ENCODE peak calls at places on chromosomes 6 and 20, in five cellular contexts. F is astrocyte, A is kidney, V is SK-N-SH, S is K562. Q is an unnamed sample.

GRCh38 chr20:17505664-17506517 is 25.3 kb downstream of the BFSP1 start:
- DNase-seq in S (peak; percentile 58), F (peak; percentile 42), A (peak; percentile 69), V (no peak), Q (peak; percentile 82)

GRCh38 chr6:93581371-93581770 is 162.0 kb upstream of the EPHA7 start:
- DNase-seq in F (no peak), V (no peak), S (no peak), A (no peak), Q (no peak)

GRCh38 chr20:50427740-50428462 is 82.3 kb upstream of the PTPN1 start:
- DNase-seq in F (peak; percentile 35), A (peak; percentile 65), S (peak; percentile 24), V (no peak), Q (no peak)

GRCh38 chr6:111922454-111923297 is 49.4 kb upstream of the FYN start:
- DNase-seq in S (no peak), A (no peak), F (peak; percentile 71), V (no peak), Q (no peak)

GRCh38 chr20:54284928-54285704 is 77.2 kb downstream of the PFDN4 start:
- DNase-seq in A (no peak), F (peak; percentile 57), S (no peak), V (no peak), Q (peak; percentile 5)

GRCh38 chr6:167588920-167589614 is 237.6 kb upstream of the AFDN start:
- DNase-seq in V (no peak), F (no peak), S (no peak), A (no peak), Q (no peak)

GRCh38 chr6:159487636-159488035 is 205.4 kb downstream of the SOD2 start:
- DNase-seq in A (no peak), V (no peak), S (no peak), F (peak; percentile 16), Q (no peak)

GRCh38 chr20:45174434-45175364 is at the start of gene PI3:
- DNase-seq in A (peak; percentile 83), V (no peak), S (no peak), F (peak; percentile 2), Q (no peak)

GRCh38 chr6:133083248-133083967 is 157.7 kb upstream of the EYA4 start:
- DNase-seq in A (no peak), F (no peak), S (no peak), V (no peak), Q (no peak)

GRCh38 chr6:25706314-25707014 is 48.1 kb upstream of the SLC17A4 start:
- DNase-seq in F (no peak), V (peak; percentile 49), S (peak; percentile 37), A (no peak), Q (no peak)

GRCh38 chr6:162058281-162058875 is 669.2 kb downstream of the PRKN start:
- DNase-seq in A (peak; percentile 69), S (no peak), F (peak; percentile 65), V (no peak), Q (no peak)

GRCh38 chr6:144285798-144286502 is 815 bp downstream of the UTRN start:
- DNase-seq in A (peak; percentile 95), F (peak; percentile 39), S (peak; percentile 35), V (peak; percentile 32), Q (no peak)

GRCh38 chr20:24813080-24813479 is 136.0 kb upstream of the CST7 start:
- DNase-seq in A (no peak), F (no peak), V (no peak), S (no peak), Q (no peak)

GRCh38 chr6:161057103-161058091 is 65.8 kb downstream of the MAP3K4 start:
- DNase-seq in A (no peak), S (peak; percentile 18), F (no peak), V (no peak), Q (no peak)

GRCh38 chr6:152277826-152278247 is 359.3 kb downstream of the SYNE1 start:
- DNase-seq in S (no peak), F (no peak), A (no peak), V (no peak), Q (no peak)

GRCh38 chr20:31908424-31908823 is 38.0 kb downstream of the TTLL9 start:
- DNase-seq in A (no peak), F (no peak), S (no peak), V (no peak), Q (peak; percentile 32)

GRCh38 chr6:89591745-89592144 is 46.8 kb downstream of the LYRM2 start:
- DNase-seq in F (no peak), V (no peak), S (no peak), A (no peak), Q (no peak)

DNA sequence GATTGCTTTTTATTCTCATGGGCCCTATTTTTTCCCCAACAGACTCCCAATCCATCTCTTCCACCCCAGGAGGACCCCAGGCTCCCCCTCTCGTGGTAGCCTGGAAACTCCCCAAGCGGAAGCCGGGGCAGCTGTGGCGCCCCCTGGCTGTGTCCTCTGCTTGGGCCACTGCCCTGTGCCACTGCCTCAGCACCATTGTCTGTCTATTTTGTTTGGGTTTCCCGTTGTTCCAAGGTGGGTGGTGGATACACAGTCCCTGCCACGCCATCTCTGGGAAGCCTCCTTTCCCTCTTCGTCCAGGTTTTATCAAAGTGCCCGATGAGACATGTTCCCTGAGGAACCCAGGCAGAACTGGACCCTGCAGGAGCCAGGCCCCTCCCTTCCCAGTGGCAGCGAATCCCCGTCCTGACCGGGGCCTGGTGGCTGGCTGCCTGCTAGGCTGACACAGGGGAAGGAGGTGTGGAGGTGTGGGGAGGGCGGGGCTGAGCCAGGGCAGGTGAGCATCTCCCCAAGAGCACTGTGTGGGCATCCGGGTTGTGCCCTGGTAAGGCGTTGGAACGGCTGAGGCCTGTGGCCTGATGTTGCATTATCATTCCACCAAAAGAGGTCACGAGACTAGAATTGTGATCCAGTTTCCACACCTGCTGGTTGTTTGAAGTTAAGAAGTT is 228.2 kb downstream of the CDH4 start:
- DNase-seq in V (no peak), A (no peak), S (no peak), F (no peak), Q (no peak)
- TF ChIP-seq CTCF in V (no peak), A (no peak), S (peak; percentile 21), F (no peak), Q (peak; percentile 24)

GRCh38 chr6:15255481-15256414 is 9.9 kb downstream of the JARID2 start:
- DNase-seq in F (no peak), A (no peak), S (no peak), V (no peak), Q (no peak)
- H3K9ac ChIP-seq in F (no peak overlapping the region), A (no peak overlapping the region), S (no peak overlapping the region), V (no peak overlapping the region), Q (no peak overlapping the region)

DNA sequence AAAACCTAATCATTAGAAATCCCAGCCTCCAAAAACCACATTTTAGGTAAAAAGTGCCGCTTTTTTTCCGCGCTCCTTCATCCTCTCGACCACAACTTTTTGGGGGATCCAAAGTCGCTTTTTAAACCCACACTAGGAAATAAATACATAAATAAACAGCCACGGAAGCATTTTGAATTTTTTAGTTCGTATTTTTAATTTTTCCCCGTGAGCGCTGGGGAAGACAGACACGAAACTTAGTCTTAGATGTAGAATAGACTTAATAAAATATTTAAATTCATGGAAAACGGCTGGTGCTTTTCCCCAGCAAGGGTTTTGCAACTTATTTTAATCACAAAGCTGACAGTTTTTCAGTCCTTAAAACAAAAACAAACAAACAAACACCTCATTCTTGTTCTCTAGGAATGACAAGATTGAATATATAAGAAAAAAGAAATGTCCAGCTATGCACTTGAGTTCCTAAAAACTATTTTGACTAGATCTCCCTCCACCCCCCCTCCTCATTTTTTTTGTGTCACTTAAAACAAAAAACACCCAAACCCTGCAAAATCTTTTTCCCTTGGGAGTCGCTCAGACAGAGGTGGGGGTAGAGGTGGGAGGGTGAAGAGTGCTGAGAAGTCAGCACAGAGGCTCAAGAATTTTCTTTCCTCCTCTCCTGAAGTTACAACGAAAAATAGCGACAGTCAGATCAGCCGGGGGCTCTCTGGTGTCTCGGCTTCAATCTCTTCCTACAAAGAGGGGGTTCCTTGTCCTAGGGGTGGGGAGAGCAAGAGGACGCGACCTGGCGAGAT is 43.4 kb upstream of the SUPT3H start:
- DNase-seq in A (no peak), V (no peak), S (no peak), F (no peak), Q (no peak)
- TF ChIP-seq CTCF in A (no peak), V (no peak), S (no peak), F (no peak), Q (no peak)

GRCh38 chr6:41935190-41935569 is 6.4 kb downstream of the CCND3 start:
- DNase-seq in V (no peak), A (no peak), F (no peak), S (no peak), Q (no peak)

GRCh38 chr6:41936073-41936837 is 5.4 kb downstream of the CCND3 start:
- DNase-seq in S (peak; percentile 95), V (peak; percentile 83), A (peak; percentile 82), F (peak; percentile 72), Q (peak; percentile 41)

GRCh38 chr6:41934278-41935189 is 7.1 kb downstream of the CCND3 start:
- DNase-seq in F (no peak), V (no peak), S (no peak), A (no peak), Q (no peak)

GRCh38 chr6:41937472-41937871 is 4.1 kb downstream of the CCND3 start:
- DNase-seq in F (no peak), A (no peak), S (no peak), V (no peak), Q (no peak)

GRCh38 chr6:41935685-41936072 is 5.9 kb downstream of the CCND3 start:
- DNase-seq in A (no peak), S (no peak), V (no peak), F (no peak), Q (no peak)
- H3K9ac ChIP-seq in A (no peak overlapping the region), S (no peak overlapping the region), V (no peak overlapping the region), F (no peak overlapping the region), Q (no peak overlapping the region)

GRCh38 chr6:32095338-32096086 is 13.6 kb downstream of the TNXB start:
- DNase-seq in A (no peak), S (no peak), V (peak; percentile 64), F (no peak), Q (no peak)
- TF ChIP-seq CTCF in A (no peak), S (no peak), V (peak; percentile 31), F (no peak), Q (no peak)

DNA sequence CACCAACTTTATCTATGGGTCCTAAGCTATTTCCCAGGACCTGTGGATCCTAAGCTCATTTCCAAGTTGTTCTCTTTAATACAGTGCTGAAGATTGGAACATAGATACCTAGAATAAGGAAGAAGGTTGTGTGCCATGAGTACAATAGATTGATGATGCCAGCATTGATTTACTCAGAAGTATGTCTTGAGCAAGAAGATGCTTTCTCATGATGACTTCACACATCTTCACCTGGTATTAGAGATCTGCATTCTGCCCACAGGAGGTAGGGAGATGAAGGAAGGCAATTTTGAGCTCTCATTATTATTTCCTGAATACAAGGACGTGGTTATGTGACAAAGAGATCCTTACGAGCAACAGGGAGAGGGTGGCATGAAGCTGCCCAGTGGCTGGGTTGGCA is 20.0 kb upstream of the ZNF165 start:
- DNase-seq in A (no peak), V (no peak), F (no peak), S (no peak), Q (no peak)
- H3K9ac ChIP-seq in A (no peak overlapping the region), V (no peak overlapping the region), F (no peak overlapping the region), S (no peak overlapping the region), Q (no peak overlapping the region)

GRCh38 chr6:118718903-118719302 is 67.5 kb upstream of the CEP85L start:
- DNase-seq in A (no peak), V (no peak), F (no peak), S (no peak), Q (no peak)
- TF ChIP-seq CTCF in A (no peak), V (no peak), F (no peak), S (no peak), Q (no peak)